ENCODE peak calls at places on chromosomes 5 and 9, in six cellular contexts. One of them, this sample, is unnamed.
A peak's percentile ranks its signal among the peaks of the same experiment; 100 is the strongest.

GRCh38 chr9:125805057-125805456 is 57.9 kb downstream of the PBX3 start:
- DNase-seq in tibial artery: no peak
- DNase-seq in body of pancreas: no peak
- DNase-seq in HL-60: no peak
- DNase-seq in CD4-positive, alpha-beta T cell: no peak
- DNase-seq in PC-3: no peak
- DNase-seq in this sample: no peak

GRCh38 chr5:144125163-144125726 is 45.2 kb downstream of the YIPF5 start:
- DNase-seq in tibial artery: no peak
- DNase-seq in body of pancreas: no peak
- DNase-seq in HL-60: no peak
- DNase-seq in CD4-positive, alpha-beta T cell: no peak
- DNase-seq in PC-3: no peak
- DNase-seq in this sample: no peak

GRCh38 chr9:107755267-107755666 is 265.7 kb upstream of the KLF4 start:
- DNase-seq in tibial artery: no peak
- DNase-seq in body of pancreas: peak; percentile 30
- DNase-seq in HL-60: no peak
- DNase-seq in CD4-positive, alpha-beta T cell: no peak
- DNase-seq in PC-3: peak; percentile 92
- DNase-seq in this sample: no peak

GRCh38 chr9:122340161-122340560 is 30.7 kb upstream of the PTGS1 start:
- DNase-seq in tibial artery: no peak
- DNase-seq in body of pancreas: no peak
- DNase-seq in HL-60: no peak
- DNase-seq in CD4-positive, alpha-beta T cell: no peak
- DNase-seq in PC-3: no peak
- DNase-seq in this sample: no peak

GRCh38 chr5:3049261-3049660 is 297.8 kb upstream of the IRX2 start:
- DNase-seq in tibial artery: no peak
- DNase-seq in body of pancreas: no peak
- DNase-seq in HL-60: no peak
- DNase-seq in CD4-positive, alpha-beta T cell: no peak
- DNase-seq in PC-3: no peak
- DNase-seq in this sample: no peak

GRCh38 chr5:110852053-110852452 is 113.2 kb downstream of the SLC25A46 start:
- DNase-seq in tibial artery: no peak
- DNase-seq in body of pancreas: no peak
- DNase-seq in HL-60: no peak
- DNase-seq in CD4-positive, alpha-beta T cell: no peak
- DNase-seq in PC-3: no peak
- DNase-seq in this sample: no peak

GRCh38 chr5:50751064-50751657 is 84.7 kb downstream of the PARP8 start:
- DNase-seq in tibial artery: no peak
- DNase-seq in body of pancreas: peak; percentile 33
- DNase-seq in HL-60: peak; percentile 55
- DNase-seq in CD4-positive, alpha-beta T cell: no peak
- DNase-seq in PC-3: peak; percentile 39
- DNase-seq in this sample: no peak

GRCh38 chr5:135246923-135247795 is 151.9 kb downstream of the MACROH2A1 start:
- DNase-seq in tibial artery: no peak
- DNase-seq in body of pancreas: no peak
- DNase-seq in HL-60: no peak
- DNase-seq in CD4-positive, alpha-beta T cell: peak; percentile 29
- DNase-seq in PC-3: peak; percentile 90
- DNase-seq in this sample: no peak

GRCh38 chr5:154293219-154293618 is 102.7 kb downstream of the GALNT10 start:
- DNase-seq in tibial artery: no peak
- DNase-seq in body of pancreas: no peak
- DNase-seq in HL-60: no peak
- DNase-seq in CD4-positive, alpha-beta T cell: no peak
- DNase-seq in PC-3: no peak
- DNase-seq in this sample: no peak

GRCh38 chr9:92468206-92468605 is 14.1 kb downstream of the ASPN start:
- DNase-seq in tibial artery: no peak
- DNase-seq in body of pancreas: no peak
- DNase-seq in HL-60: no peak
- DNase-seq in CD4-positive, alpha-beta T cell: no peak
- DNase-seq in PC-3: no peak
- DNase-seq in this sample: no peak

GRCh38 chr5:36734422-36734821 is 128.0 kb downstream of the SLC1A3 start:
- DNase-seq in tibial artery: no peak
- DNase-seq in body of pancreas: peak; percentile 26
- DNase-seq in HL-60: peak; percentile 40
- DNase-seq in CD4-positive, alpha-beta T cell: no peak
- DNase-seq in PC-3: peak; percentile 58
- DNase-seq in this sample: no peak

GRCh38 chr5:3313569-3313968 is 282.1 kb upstream of the IRX1 start:
- DNase-seq in tibial artery: peak; percentile 1
- DNase-seq in body of pancreas: no peak
- DNase-seq in HL-60: no peak
- DNase-seq in CD4-positive, alpha-beta T cell: no peak
- DNase-seq in PC-3: no peak
- DNase-seq in this sample: no peak

GRCh38 chr9:136326061-136326776 is 1.1 kb upstream of the GPSM1 start:
- DNase-seq in tibial artery: no peak
- DNase-seq in body of pancreas: no peak
- DNase-seq in HL-60: no peak
- DNase-seq in CD4-positive, alpha-beta T cell: no peak
- DNase-seq in PC-3: no peak
- DNase-seq in this sample: no peak
- H3K27ac ChIP-seq in tibial artery: peak overlapping the region; percentile 73
- H3K27ac ChIP-seq in body of pancreas: no peak overlapping the region
- H3K27ac ChIP-seq in HL-60: no peak overlapping the region
- H3K27ac ChIP-seq in CD4-positive, alpha-beta T cell: no peak overlapping the region
- H3K27ac ChIP-seq in PC-3: no peak overlapping the region
- H3K27ac ChIP-seq in this sample: peak overlapping the region; percentile 87

DNA sequence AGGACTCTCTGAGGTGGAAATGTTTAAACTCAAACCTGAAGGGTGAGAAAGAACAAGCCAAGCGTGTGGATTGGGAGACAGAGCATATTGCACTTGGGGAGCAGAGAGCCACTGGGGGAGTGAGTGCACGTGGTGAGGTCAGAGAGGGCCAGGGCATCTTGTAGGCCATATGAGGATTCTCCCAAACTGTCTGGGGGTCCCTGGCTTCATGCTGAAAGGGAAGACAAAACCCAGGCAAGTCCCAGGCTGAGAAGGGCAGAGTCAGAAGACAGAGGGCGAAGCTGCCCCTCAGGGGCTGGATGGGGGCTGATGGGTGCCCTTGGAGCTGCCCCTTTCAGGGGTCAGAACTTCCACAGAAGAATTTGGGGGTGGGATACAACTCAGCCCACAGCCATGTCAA is 215.3 kb upstream of the S1PR3 start:
- DNase-seq in tibial artery: no peak
- DNase-seq in body of pancreas: no peak
- DNase-seq in HL-60: no peak
- DNase-seq in CD4-positive, alpha-beta T cell: no peak
- DNase-seq in PC-3: no peak
- DNase-seq in this sample: no peak
- H3K27ac ChIP-seq in tibial artery: peak overlapping the region; percentile 14
- H3K27ac ChIP-seq in body of pancreas: no peak overlapping the region
- H3K27ac ChIP-seq in HL-60: no peak overlapping the region
- H3K27ac ChIP-seq in CD4-positive, alpha-beta T cell: no peak overlapping the region
- H3K27ac ChIP-seq in PC-3: peak overlapping the region; percentile 100
- H3K27ac ChIP-seq in this sample: no peak overlapping the region

GRCh38 chr5:66333192-66333591 is 189.1 kb downstream of the SREK1 start:
- DNase-seq in tibial artery: no peak
- DNase-seq in body of pancreas: no peak
- DNase-seq in HL-60: no peak
- DNase-seq in CD4-positive, alpha-beta T cell: no peak
- DNase-seq in PC-3: no peak
- DNase-seq in this sample: no peak

GRCh38 chr5:66343370-66344071 is 199.4 kb downstream of the SREK1 start:
- DNase-seq in tibial artery: no peak
- DNase-seq in body of pancreas: peak; percentile 39
- DNase-seq in HL-60: no peak
- DNase-seq in CD4-positive, alpha-beta T cell: no peak
- DNase-seq in PC-3: no peak
- DNase-seq in this sample: no peak

GRCh38 chr5:66339896-66340295 is 195.8 kb downstream of the SREK1 start:
- DNase-seq in tibial artery: peak; percentile 29
- DNase-seq in body of pancreas: no peak
- DNase-seq in HL-60: no peak
- DNase-seq in CD4-positive, alpha-beta T cell: no peak
- DNase-seq in PC-3: no peak
- DNase-seq in this sample: no peak

GRCh38 chr5:66342316-66342715 is 198.2 kb downstream of the SREK1 start:
- DNase-seq in tibial artery: no peak
- DNase-seq in body of pancreas: no peak
- DNase-seq in HL-60: no peak
- DNase-seq in CD4-positive, alpha-beta T cell: no peak
- DNase-seq in PC-3: no peak
- DNase-seq in this sample: no peak

GRCh38 chr5:66337827-66338226 is 193.7 kb downstream of the SREK1 start:
- DNase-seq in tibial artery: no peak
- DNase-seq in body of pancreas: no peak
- DNase-seq in HL-60: no peak
- DNase-seq in CD4-positive, alpha-beta T cell: no peak
- DNase-seq in PC-3: no peak
- DNase-seq in this sample: no peak
- H3K27ac ChIP-seq in tibial artery: no peak overlapping the region
- H3K27ac ChIP-seq in body of pancreas: no peak overlapping the region
- H3K27ac ChIP-seq in HL-60: no peak overlapping the region
- H3K27ac ChIP-seq in CD4-positive, alpha-beta T cell: no peak overlapping the region
- H3K27ac ChIP-seq in PC-3: no peak overlapping the region
- H3K27ac ChIP-seq in this sample: no peak overlapping the region

GRCh38 chr5:83470920-83471404 is 582 bp upstream of the VCAN start:
- DNase-seq in tibial artery: peak; percentile 28
- DNase-seq in body of pancreas: no peak
- DNase-seq in HL-60: no peak
- DNase-seq in CD4-positive, alpha-beta T cell: no peak
- DNase-seq in PC-3: peak; percentile 3
- DNase-seq in this sample: no peak
- H3K27ac ChIP-seq in tibial artery: peak overlapping the region; percentile 77
- H3K27ac ChIP-seq in body of pancreas: no peak overlapping the region
- H3K27ac ChIP-seq in HL-60: no peak overlapping the region
- H3K27ac ChIP-seq in CD4-positive, alpha-beta T cell: no peak overlapping the region
- H3K27ac ChIP-seq in PC-3: no peak overlapping the region
- H3K27ac ChIP-seq in this sample: peak overlapping the region; percentile 26

GRCh38 chr9:38423939-38424843 is at the start of gene IGFBPL1:
- DNase-seq in tibial artery: no peak
- DNase-seq in body of pancreas: peak; percentile 47
- DNase-seq in HL-60: no peak
- DNase-seq in CD4-positive, alpha-beta T cell: no peak
- DNase-seq in PC-3: no peak
- DNase-seq in this sample: no peak

GRCh38 chr9:38428062-38428461 is 3.8 kb upstream of the IGFBPL1 start:
- DNase-seq in tibial artery: no peak
- DNase-seq in body of pancreas: no peak
- DNase-seq in HL-60: no peak
- DNase-seq in CD4-positive, alpha-beta T cell: no peak
- DNase-seq in PC-3: no peak
- DNase-seq in this sample: no peak

GRCh38 chr9:38422555-38423245 is 1.6 kb downstream of the IGFBPL1 start:
- DNase-seq in tibial artery: no peak
- DNase-seq in body of pancreas: no peak
- DNase-seq in HL-60: no peak
- DNase-seq in CD4-positive, alpha-beta T cell: no peak
- DNase-seq in PC-3: no peak
- DNase-seq in this sample: no peak

GRCh38 chr9:38423273-38423938 is 848 bp downstream of the IGFBPL1 start:
- DNase-seq in tibial artery: no peak
- DNase-seq in body of pancreas: no peak
- DNase-seq in HL-60: no peak
- DNase-seq in CD4-positive, alpha-beta T cell: no peak
- DNase-seq in PC-3: no peak
- DNase-seq in this sample: no peak

GRCh38 chr9:38424918-38425317 is 664 bp upstream of the IGFBPL1 start:
- DNase-seq in tibial artery: no peak
- DNase-seq in body of pancreas: no peak
- DNase-seq in HL-60: no peak
- DNase-seq in CD4-positive, alpha-beta T cell: no peak
- DNase-seq in PC-3: no peak
- DNase-seq in this sample: no peak
- H3K27ac ChIP-seq in tibial artery: peak overlapping the region; percentile 75
- H3K27ac ChIP-seq in body of pancreas: no peak overlapping the region
- H3K27ac ChIP-seq in HL-60: no peak overlapping the region
- H3K27ac ChIP-seq in CD4-positive, alpha-beta T cell: no peak overlapping the region
- H3K27ac ChIP-seq in PC-3: no peak overlapping the region
- H3K27ac ChIP-seq in this sample: no peak overlapping the region

GRCh38 chr5:156617426-156617825 is 232.7 kb upstream of the PPP1R2B start:
- DNase-seq in tibial artery: no peak
- DNase-seq in body of pancreas: no peak
- DNase-seq in HL-60: no peak
- DNase-seq in CD4-positive, alpha-beta T cell: no peak
- DNase-seq in PC-3: no peak
- DNase-seq in this sample: no peak
- H3K27ac ChIP-seq in tibial artery: no peak overlapping the region
- H3K27ac ChIP-seq in body of pancreas: no peak overlapping the region
- H3K27ac ChIP-seq in HL-60: no peak overlapping the region
- H3K27ac ChIP-seq in CD4-positive, alpha-beta T cell: no peak overlapping the region
- H3K27ac ChIP-seq in PC-3: no peak overlapping the region
- H3K27ac ChIP-seq in this sample: no peak overlapping the region

DNA sequence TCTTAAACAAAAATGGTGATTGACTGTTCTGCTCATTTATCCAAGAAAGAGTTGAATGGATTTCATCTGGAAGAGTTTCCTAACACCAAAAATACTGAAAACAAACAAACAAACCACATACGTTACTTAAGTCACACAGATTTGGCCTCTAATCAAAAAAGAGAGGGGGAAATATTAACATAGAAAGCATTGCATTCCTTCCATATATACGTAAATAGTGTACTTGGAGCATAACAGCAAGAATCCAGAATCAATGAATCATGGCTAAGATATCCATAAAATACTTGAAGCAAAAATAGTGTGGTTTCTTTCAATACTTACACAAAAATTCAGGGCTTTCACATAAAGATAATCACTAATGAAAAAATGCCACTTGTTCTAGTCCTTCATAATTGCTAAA is 189.8 kb upstream of the MAP3K1 start:
- DNase-seq in tibial artery: no peak
- DNase-seq in body of pancreas: no peak
- DNase-seq in HL-60: no peak
- DNase-seq in CD4-positive, alpha-beta T cell: no peak
- DNase-seq in PC-3: peak; percentile 66
- DNase-seq in this sample: no peak
- H3K27ac ChIP-seq in tibial artery: no peak overlapping the region
- H3K27ac ChIP-seq in body of pancreas: no peak overlapping the region
- H3K27ac ChIP-seq in HL-60: no peak overlapping the region
- H3K27ac ChIP-seq in CD4-positive, alpha-beta T cell: no peak overlapping the region
- H3K27ac ChIP-seq in PC-3: no peak overlapping the region
- H3K27ac ChIP-seq in this sample: no peak overlapping the region

This sample was measured in esophagus squamous epithelium.